ENCODE peak calls at places on chromosomes 1 and 21, in five cellular contexts. F, I, Z, K and U are unnamed samples.

GRCh38 chr21:41762236-41762635 is 4.6 kb downstream of the RIPK4 start:
- DNase-seq in F (no peak), I (no peak), Z (peak), K (no peak), U (no peak)

GRCh38 chr1:67840449-67840848 is 7.2 kb upstream of the GNG12 start:
- DNase-seq in F (peak), I (no peak), Z (no peak), K (no peak), U (peak)

GRCh38 chr1:238681021-238681420 is 705.3 kb upstream of the CHRM3 start:
- DNase-seq in F (peak), I (no peak), Z (no peak), K (no peak), U (peak)

GRCh38 chr1:206589206-206589605 is 23.1 kb downstream of the EIF2D start:
- DNase-seq in F (peak), I (no peak), Z (no peak), K (no peak), U (peak)

GRCh38 chr1:112558634-112559033 is 49.9 kb downstream of the WNT2B start:
- DNase-seq in F (no peak), I (no peak), Z (no peak), K (no peak), U (no peak)

GRCh38 chr1:162676767-162677166 is 44.5 kb downstream of the DDR2 start:
- DNase-seq in F (no peak), I (no peak), Z (no peak), K (no peak), U (no peak)

GRCh38 chr21:44658913-44659595 is 1.3 kb downstream of the KRTAP12-3 start:
- DNase-seq in F (no peak), I (no peak), Z (no peak), K (no peak), U (no peak)

GRCh38 chr1:2337501-2337900 is 53.9 kb downstream of the MORN1 start:
- DNase-seq in F (no peak), I (no peak), Z (no peak), K (no peak), U (no peak)

GRCh38 chr1:118486213-118486612 is 301.2 kb upstream of the SPAG17 start:
- DNase-seq in F (no peak), I (no peak), Z (no peak), K (no peak), U (no peak)

GRCh38 chr1:150979007-150979722 is 2.9 kb upstream of the ANXA9 start:
- DNase-seq in F (peak), I (peak), Z (peak), K (peak), U (peak)

GRCh38 chr1:201591981-201592380 is 53.1 kb downstream of the NAV1 start:
- DNase-seq in F (no peak), I (no peak), Z (no peak), K (no peak), U (no peak)

GRCh38 chr21:29342394-29342957 is 43.8 kb downstream of the BACH1 start:
- DNase-seq in F (peak), I (peak), Z (no peak), K (peak), U (peak)

GRCh38 chr1:109901508-109902145 is 9.0 kb upstream of the CSF1 start:
- DNase-seq in F (no peak), I (peak), Z (no peak), K (no peak), U (no peak)

GRCh38 chr1:59947047-59947938 is 20.7 kb upstream of the CYP2J2 start:
- DNase-seq in F (peak), I (peak), Z (peak), K (peak), U (peak)

GRCh38 chr1:37112427-37112826 is 78.1 kb upstream of the GRIK3 start:
- DNase-seq in F (no peak), I (no peak), Z (no peak), K (no peak), U (no peak)

GRCh38 chr1:242240061-242240460 is 241.2 kb upstream of the MAP1LC3C start:
- DNase-seq in F (no peak), I (peak), Z (no peak), K (no peak), U (no peak)

GRCh38 chr1:41442697-41443251 is 41.7 kb downstream of the EDN2 start:
- DNase-seq in F (no peak), I (no peak), Z (no peak), K (peak), U (no peak)

GRCh38 chr1:191578281-191578680 is 580.0 kb upstream of the RGS18 start:
- DNase-seq in F (no peak), I (no peak), Z (no peak), K (no peak), U (no peak)

GRCh38 chr1:208808301-208808700 is 564.1 kb upstream of the PLXNA2 start:
- DNase-seq in F (no peak), I (no peak), Z (no peak), K (no peak), U (no peak)

GRCh38 chr1:119773711-119774241 is 5.1 kb upstream of the HMGCS2 start:
- DNase-seq in F (peak), I (no peak), Z (no peak), K (no peak), U (no peak)

GRCh38 chr1:206821493-206821892 is 43.9 kb upstream of the IL20 start:
- DNase-seq in F (no peak), I (no peak), Z (no peak), K (no peak), U (no peak)

GRCh38 chr1:48462716-48463285 is 9.2 kb downstream of the SPATA6 start:
- DNase-seq in F (no peak), I (no peak), Z (no peak), K (no peak), U (no peak)

GRCh38 chr1:9322845-9323244 is 30.2 kb downstream of the SPSB1 start:
- DNase-seq in F (no peak), I (peak), Z (no peak), K (peak), U (no peak)

GRCh38 chr1:54052470-54052933 is 502 bp downstream of the TMEM59 start:
- DNase-seq in F (peak), I (no peak), Z (no peak), K (peak), U (no peak)

GRCh38 chr1:208084764-208085163 is 159.4 kb downstream of the PLXNA2 start:
- DNase-seq in F (no peak), I (no peak), Z (no peak), K (peak), U (no peak)

GRCh38 chr1:204077979-204078696 is 5.2 kb downstream of the SOX13 start:
- DNase-seq in F (peak), I (no peak), Z (peak), K (no peak), U (no peak)

GRCh38 chr1:204079608-204079999 is 6.7 kb downstream of the SOX13 start:
- DNase-seq in F (no peak), I (no peak), Z (no peak), K (no peak), U (no peak)

GRCh38 chr1:204081156-204081790 is 8.4 kb downstream of the SOX13 start:
- DNase-seq in F (peak), I (no peak), Z (no peak), K (no peak), U (no peak)

GRCh38 chr1:204081791-204082513 is 9.0 kb downstream of the SOX13 start:
- DNase-seq in F (no peak), I (no peak), Z (no peak), K (no peak), U (no peak)

DNA sequence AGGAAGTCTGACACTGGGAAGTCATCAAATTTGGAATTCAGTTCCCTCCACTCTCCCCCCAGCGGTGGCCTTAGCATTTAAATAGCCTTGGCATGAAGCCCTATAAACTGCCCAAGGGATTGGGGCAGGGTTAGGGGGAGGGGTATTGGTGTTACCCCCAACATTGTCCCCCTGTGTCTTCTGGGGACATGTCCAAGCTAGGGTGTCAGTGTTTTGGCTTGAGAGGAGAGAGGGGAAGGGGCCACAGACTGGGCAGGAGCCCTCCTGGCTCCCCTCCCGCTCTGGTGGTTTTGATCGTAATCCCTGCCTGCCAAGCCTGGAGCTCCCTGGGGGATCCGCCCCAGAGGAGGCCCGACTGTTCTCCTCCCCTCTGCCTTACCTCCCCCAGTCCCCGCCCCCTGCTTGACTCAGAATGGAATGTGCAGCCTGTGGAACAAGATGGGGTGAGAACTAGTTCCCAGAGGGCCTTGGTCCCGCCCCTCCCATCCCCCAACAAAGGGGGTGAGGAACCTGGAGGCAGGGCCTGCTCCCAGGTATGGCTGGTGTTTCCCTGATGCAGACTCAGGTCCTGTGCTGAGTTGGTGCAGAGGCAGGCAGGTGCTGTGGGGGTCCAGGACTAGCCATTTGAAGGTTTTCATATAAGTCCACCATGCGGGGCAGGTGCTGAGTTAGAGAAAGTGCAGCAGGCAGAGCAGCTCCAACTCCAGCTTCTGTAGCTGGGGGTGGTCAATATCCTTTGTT is 7.4 kb downstream of the SOX13 start:
- DNase-seq in F (peak), I (peak), Z (peak), K (peak), U (peak)
- H3K4me3 ChIP-seq in F (no peak), I (no peak), Z (no peak), K (no peak), U (no peak)

GRCh38 chr1:235943581-235944114 is 76.9 kb upstream of the LYST start:
- DNase-seq in F (peak), I (no peak), Z (no peak), K (no peak), U (peak)

GRCh38 chr1:235945775-235946565 is 79.3 kb upstream of the LYST start:
- DNase-seq in F (no peak), I (no peak), Z (no peak), K (no peak), U (no peak)

GRCh38 chr1:235947989-235948388 is 81.3 kb upstream of the LYST start:
- DNase-seq in F (no peak), I (no peak), Z (no peak), K (no peak), U (no peak)

GRCh38 chr1:235948774-235949427 is 82.2 kb upstream of the LYST start:
- DNase-seq in F (no peak), I (no peak), Z (no peak), K (no peak), U (no peak)

DNA sequence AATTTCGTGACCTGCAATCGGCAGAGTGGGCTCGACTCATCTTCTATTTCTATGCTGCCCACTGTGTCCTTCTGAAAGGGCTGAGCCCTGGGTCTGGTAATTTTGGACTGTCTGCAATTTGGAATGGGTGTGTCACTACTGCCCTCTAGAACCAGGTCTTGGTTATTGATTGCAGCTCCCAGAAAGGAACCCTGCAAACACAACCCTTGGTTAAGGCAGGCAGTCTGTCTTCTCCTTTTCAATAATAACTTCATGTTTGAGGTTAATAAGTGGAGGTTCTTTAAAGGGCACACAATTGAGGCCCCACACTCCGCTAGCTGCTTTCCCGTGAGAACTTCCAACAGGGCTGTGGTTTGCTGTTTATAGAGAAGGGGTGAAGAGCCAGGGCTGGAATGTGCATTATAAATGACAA is 79.9 kb upstream of the LYST start:
- DNase-seq in F (peak), I (no peak), Z (no peak), K (no peak), U (peak)
- H3K4me3 ChIP-seq in F (no peak), I (no peak), Z (no peak), K (no peak), U (no peak)

DNA sequence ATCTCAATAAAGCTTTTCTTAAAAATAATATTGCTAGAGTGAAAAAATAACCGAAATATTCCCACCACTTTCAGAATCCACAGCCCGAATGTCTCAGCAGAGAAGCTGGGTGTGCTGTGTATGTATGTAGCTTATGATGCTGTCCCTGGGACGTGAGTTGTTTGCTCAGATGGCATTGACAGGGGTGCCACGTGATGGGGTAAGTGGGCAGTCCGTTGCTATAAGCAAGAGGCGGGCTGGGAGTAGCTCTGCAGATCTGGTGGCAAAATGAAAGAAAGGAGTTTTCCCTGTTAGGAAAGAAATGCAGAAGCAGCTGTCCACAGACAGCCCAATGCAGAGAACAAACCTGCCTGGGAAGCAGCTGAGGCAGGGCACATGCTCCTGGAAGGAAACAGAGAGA is 3.8 kb upstream of the FAM20B start:
- DNase-seq in F (peak), I (no peak), Z (no peak), K (peak), U (no peak)
- H3K4me3 ChIP-seq in F (peak), I (no peak), Z (no peak), K (no peak), U (peak)

DNA sequence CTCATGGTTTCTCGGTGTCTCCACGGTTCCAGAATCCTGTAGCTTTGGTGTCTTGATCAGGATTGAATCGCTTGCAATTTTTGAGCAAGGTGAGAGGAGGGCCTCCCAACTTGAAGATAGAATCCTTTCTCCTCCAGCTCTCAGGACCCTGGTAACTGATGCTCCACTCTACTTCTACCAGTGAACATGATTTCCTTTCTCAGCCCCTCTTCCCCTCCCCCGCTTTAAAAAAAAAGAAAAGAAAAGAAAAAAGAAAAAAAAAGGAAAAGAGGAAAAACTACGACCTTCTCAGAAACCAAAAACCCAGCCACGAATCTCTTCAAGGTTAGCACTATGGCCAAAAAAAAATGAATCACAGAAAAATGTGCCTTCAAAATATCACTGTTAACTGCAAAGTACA is 1.2 kb downstream of the ARHGEF11 start:
- DNase-seq in F (no peak), I (no peak), Z (no peak), K (no peak), U (no peak)
- H3K4me3 ChIP-seq in F (peak), I (peak), Z (peak), K (peak), U (peak)

DNA sequence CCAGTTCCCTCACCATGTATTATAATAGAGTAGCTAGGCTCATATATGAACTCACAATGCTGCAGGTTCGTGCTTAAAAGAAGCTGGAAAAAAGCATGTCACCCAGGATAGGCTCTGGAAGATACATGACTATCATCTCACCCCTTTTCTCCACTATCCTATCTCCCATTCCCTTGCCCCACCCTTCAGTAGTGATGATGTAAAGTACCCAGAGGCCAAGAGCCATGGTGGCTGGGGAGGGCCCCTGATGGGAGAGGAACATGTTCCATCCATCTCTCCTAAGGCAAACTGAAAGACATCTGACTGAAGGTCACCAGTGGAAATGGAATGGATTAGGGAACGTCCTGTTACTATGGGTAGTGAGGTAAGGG is 20.3 kb upstream of the RBBP5 start:
- DNase-seq in F (no peak), I (no peak), Z (no peak), K (no peak), U (no peak)
- H3K4me3 ChIP-seq in F (no peak), I (no peak), Z (no peak), K (no peak), U (no peak)

GRCh38 chr1:240019524-240019923 is 72.2 kb upstream of the FMN2 start:
- DNase-seq in F (no peak), I (no peak), Z (no peak), K (no peak), U (no peak)
- H3K4me3 ChIP-seq in F (no peak), I (no peak), Z (no peak), K (no peak), U (no peak)

DNA sequence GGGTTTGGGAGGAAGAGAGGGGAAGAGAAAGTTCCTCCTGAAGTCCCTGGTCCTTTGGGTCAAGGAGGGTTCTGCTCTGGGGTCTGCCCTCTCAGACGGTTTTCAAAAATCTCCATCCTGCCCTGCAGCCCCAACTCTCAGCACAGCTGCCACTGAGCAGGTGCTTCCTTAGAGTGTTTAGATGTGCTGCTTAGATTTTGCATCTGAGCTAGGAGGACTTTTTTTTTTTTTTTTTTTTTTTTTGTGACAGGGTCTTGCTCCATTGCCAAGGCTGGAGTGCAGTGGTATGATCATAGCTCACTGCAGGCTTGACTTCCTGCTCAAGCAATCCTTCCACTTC is 324.9 kb upstream of the POU3F1 start:
- DNase-seq in F (no peak), I (no peak), Z (no peak), K (no peak), U (no peak)
- H3K4me3 ChIP-seq in F (no peak), I (no peak), Z (no peak), K (no peak), U (no peak)

GRCh38 chr1:198932351-198932991 is 293.6 kb downstream of the PTPRC start:
- DNase-seq in F (peak), I (no peak), Z (no peak), K (no peak), U (no peak)
- H3K4me3 ChIP-seq in F (no peak), I (no peak), Z (no peak), K (no peak), U (peak)